ENCODE peak calls at places on chromosome 3, in seven cellular contexts. O is body of pancreas, N is upper lobe of left lung, V is ovary, T is thyroid gland, R is Peyer's patch, D is uterus. S is an unnamed sample.
A peak's percentile ranks its signal among the peaks of the same experiment; 100 is the strongest.

GRCh38 chr3:42123012-42123581 is 31.9 kb downstream of the TRAK1 start:
- DNase-seq in O (no peak), N (no peak), V (no peak), T (peak; percentile 11), R (no peak), D (no peak), S (no peak)

GRCh38 chr3:193841581-193841980 is 248.6 kb downstream of the OPA1 start:
- DNase-seq in O (no peak), N (no peak), V (no peak), T (no peak), R (no peak), D (no peak), S (no peak)

GRCh38 chr3:108603689-108604088 is 14.2 kb downstream of the DZIP3 start:
- DNase-seq in O (no peak), N (no peak), V (no peak), T (no peak), R (no peak), D (no peak), S (no peak)

GRCh38 chr3:107235193-107235922 is 141.9 kb upstream of the CCDC54 start:
- DNase-seq in O (no peak), N (no peak), V (peak; percentile 49), T (peak; percentile 5), R (no peak), D (no peak), S (no peak)

GRCh38 chr3:146431240-146431639 is 38.1 kb downstream of the PLSCR2 start:
- DNase-seq in O (no peak), N (no peak), V (no peak), T (no peak), R (no peak), D (no peak), S (no peak)

GRCh38 chr3:182906036-182906435 is 74.3 kb downstream of the DCUN1D1 start:
- DNase-seq in O (no peak), N (no peak), V (no peak), T (no peak), R (no peak), D (no peak), S (no peak)

GRCh38 chr3:12489832-12490231 is 5.6 kb downstream of the TSEN2 start:
- DNase-seq in O (no peak), N (no peak), V (no peak), T (no peak), R (no peak), D (no peak), S (no peak)

GRCh38 chr3:13043656-13044055 is 29.6 kb downstream of the IQSEC1 start:
- DNase-seq in O (no peak), N (no peak), V (no peak), T (no peak), R (no peak), D (no peak), S (no peak)

DNA sequence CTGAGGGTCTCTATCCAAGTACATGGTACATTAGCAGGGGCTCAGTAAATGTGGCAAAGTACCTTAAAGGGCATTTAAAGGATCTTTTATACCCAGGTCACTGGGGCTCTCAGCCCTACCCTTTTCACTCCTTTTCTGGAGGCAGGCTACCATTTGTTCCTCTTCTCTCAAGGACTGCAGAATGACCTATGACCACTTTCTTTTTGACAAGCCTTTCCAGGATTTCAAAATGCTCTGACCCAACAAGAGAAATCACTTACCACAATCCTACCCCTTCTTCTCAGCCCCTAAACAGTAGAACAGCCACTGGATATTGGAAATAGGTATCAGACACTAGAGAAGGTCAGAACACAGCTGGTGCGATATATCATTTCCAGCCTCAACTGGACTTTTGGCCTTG is 221.8 kb upstream of the TPRG1 start:
- DNase-seq in O (no peak), N (no peak), V (no peak), T (no peak), R (no peak), D (no peak), S (no peak)
- TF ChIP-seq POLR2A in O (no peak), N (no peak), V (no peak), T (no peak), R (no peak), D (no peak), S (no peak)

GRCh38 chr3:118806423-118806822 is 228.2 kb downstream of the IGSF11 start:
- DNase-seq in O (no peak), N (no peak), V (no peak), T (no peak), R (no peak), D (no peak), S (no peak)

GRCh38 chr3:118802325-118803095 is 232.1 kb downstream of the IGSF11 start:
- DNase-seq in O (peak; percentile 49), N (no peak), V (no peak), T (no peak), R (no peak), D (no peak), S (no peak)

GRCh38 chr3:118801899-118802298 is 232.7 kb downstream of the IGSF11 start:
- DNase-seq in O (peak; percentile 96), N (no peak), V (no peak), T (peak; percentile 5), R (no peak), D (no peak), S (no peak)

GRCh38 chr3:118803096-118803476 is 231.6 kb downstream of the IGSF11 start:
- DNase-seq in O (peak; percentile 75), N (no peak), V (no peak), T (no peak), R (no peak), D (no peak), S (no peak)

DNA sequence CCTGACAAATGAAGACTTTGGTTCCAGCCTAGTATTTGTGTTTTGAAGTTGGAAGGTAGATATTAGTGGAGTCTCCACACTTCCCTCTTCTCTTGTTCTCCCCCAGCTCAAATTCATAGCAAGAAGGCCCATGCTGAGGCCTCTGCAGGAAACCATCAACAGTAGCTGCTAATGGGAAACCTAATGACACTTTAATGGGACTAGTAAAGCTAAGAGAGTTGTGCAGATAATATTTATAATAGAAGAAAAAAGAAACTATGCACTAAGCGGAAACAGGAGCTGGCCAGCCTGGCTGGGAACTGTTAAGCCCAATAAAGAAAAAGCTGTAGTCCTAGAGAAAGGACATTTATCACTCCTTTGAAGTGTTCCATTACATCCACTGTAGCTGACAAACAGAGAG is 229.7 kb downstream of the IGSF11 start:
- DNase-seq in O (no peak), N (no peak), V (no peak), T (no peak), R (no peak), D (no peak), S (no peak)
- H3K4me1 ChIP-seq in O (peaks cover 20% of the 10 kb centered on the region), N (no peaks in the 10 kb centered on the region), V (no peaks in the 10 kb centered on the region), T (no peaks in the 10 kb centered on the region), R (no peaks in the 10 kb centered on the region), D (no peaks in the 10 kb centered on the region), S (no peaks in the 10 kb centered on the region)

GRCh38 chr3:123027292-123028232 is at the start of gene SEMA5B:
- DNase-seq in O (peak; percentile 28), N (peak; percentile 30), V (peak; percentile 65), T (peak; percentile 39), R (peak; percentile 17), D (peak; percentile 21), S (peak; percentile 26)

GRCh38 chr3:123025642-123026521 is 1.7 kb downstream of the SEMA5B start:
- DNase-seq in O (peak; percentile 40), N (no peak), V (peak; percentile 53), T (peak; percentile 66), R (no peak), D (no peak), S (no peak)

GRCh38 chr3:123031051-123031450 is 3.5 kb upstream of the SEMA5B start:
- DNase-seq in O (no peak), N (no peak), V (no peak), T (no peak), R (no peak), D (no peak), S (no peak)

GRCh38 chr3:123026551-123027291 is 842 bp downstream of the SEMA5B start:
- DNase-seq in O (peak; percentile 28), N (peak; percentile 22), V (peak; percentile 49), T (peak; percentile 16), R (no peak), D (peak; percentile 23), S (peak; percentile 27)

DNA sequence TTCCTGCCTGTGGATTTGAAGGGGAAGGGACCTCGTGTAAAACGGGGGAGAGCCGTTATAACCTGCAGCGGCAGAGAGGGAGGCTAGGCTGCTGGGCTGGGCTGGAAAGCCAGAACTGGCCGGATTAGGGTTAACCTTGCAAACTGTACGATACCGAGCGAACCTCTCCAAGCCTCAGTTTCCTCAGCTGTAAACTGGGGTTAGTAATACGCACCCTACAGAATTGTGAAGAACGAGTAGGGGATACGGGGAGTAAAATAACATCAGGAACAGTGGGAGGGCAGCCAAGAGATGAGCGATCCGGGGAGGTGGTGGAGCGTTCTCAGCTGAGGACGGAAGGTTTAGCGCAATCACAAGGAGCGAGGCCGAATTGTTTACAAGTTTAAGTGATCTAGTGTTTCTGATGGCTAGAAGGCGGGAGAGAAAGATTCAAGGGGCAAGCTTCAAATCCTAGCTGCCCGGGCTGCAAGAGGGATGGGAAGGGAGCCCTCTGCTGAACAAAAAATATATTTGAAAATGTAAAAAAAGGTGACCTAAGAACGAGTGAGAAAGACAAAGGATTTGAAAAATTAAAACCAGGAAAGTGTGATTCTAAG is 768 bp upstream of the SEMA5B start:
- DNase-seq in O (peak; percentile 30), N (peak; percentile 43), V (peak; percentile 55), T (peak; percentile 38), R (peak; percentile 18), D (peak; percentile 58), S (peak; percentile 27)
- H3K27ac ChIP-seq in O (no peak overlapping the region), N (no peak overlapping the region), V (no peak overlapping the region), T (no peak overlapping the region), R (no peak overlapping the region), D (peak overlapping the region; percentile 36), S (no peak overlapping the region)

GRCh38 chr3:150605998-150606641 is 3.0 kb downstream of the SELENOT start:
- DNase-seq in O (no peak), N (peak; percentile 34), V (no peak), T (no peak), R (no peak), D (no peak), S (no peak)

GRCh38 chr3:150602426-150603089 is 563 bp upstream of the SELENOT start:
- DNase-seq in O (no peak), N (no peak), V (no peak), T (no peak), R (no peak), D (no peak), S (no peak)

GRCh38 chr3:150603888-150604319 is 783 bp downstream of the SELENOT start:
- DNase-seq in O (no peak), N (no peak), V (no peak), T (peak; percentile 26), R (no peak), D (no peak), S (no peak)

GRCh38 chr3:150599611-150600297 is 3.4 kb upstream of the SELENOT start:
- DNase-seq in O (no peak), N (no peak), V (no peak), T (no peak), R (no peak), D (no peak), S (peak; percentile 52)

DNA sequence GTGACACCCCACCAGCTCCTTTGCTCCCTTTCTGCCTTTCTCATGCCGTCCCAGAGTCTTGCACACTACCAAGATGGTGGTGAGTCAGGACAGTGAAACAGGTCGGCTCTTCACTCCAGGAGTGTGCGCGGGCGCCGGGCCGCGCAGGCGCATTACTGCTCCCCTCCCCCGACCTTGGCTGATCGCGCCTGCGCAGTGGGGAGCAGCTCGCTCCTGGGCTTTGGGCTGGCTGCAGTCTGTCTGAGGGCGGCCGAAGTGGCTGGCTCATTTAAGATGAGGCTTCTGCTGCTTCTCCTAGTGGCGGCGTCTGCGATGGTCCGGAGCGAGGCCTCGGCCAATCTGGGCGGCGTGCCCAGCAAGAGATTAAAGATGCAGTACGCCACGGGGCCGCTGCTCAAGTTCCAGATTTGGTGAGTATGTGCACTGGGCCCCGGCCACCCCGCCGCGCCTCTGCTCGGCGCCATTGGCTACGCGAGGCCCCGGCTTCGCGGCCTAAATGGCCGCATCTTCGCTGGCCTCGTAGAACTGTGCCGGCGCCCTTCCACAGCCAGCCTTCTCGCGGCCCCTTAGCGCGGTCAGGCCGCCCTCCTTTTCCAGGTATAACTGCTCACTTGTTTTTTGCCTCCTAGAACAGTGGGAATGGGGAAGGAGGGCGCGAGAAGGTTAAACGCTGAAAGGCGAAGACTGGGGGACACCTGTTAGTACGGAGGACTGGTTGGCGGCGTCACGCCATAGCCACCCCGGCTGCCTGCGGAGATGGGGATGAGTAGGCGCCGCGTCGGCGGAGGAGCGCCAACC is at the start of gene SELENOT:
- DNase-seq in O (peak; percentile 96), N (peak; percentile 94), V (peak; percentile 97), T (peak; percentile 95), R (peak; percentile 91), D (peak; percentile 95), S (peak; percentile 96)
- TF ChIP-seq POLR2A in O (peak; percentile 97), N (peak; percentile 45), V (peak; percentile 91), T (peak; percentile 81), R (peak; percentile 96), D (peak; percentile 87), S (peak; percentile 96)

S was measured in adrenal gland.